ENCODE peak calls at places on chromosome 5, in nine cellular contexts. One of them, this sample, is unnamed.
A peak's percentile ranks its signal among the peaks of the same experiment; 100 is the strongest.

GRCh38 chr5:176732306-176732705 is 78.1 kb upstream of the UNC5A start:
- DNase-seq in pancreas: no peak
- DNase-seq in testis: no peak
- DNase-seq in WERI-Rb-1: no peak
- DNase-seq in CD8-positive, alpha-beta T cell: no peak
- DNase-seq in left lung: peak; percentile 4
- DNase-seq in fibroblast of lung: no peak
- DNase-seq in PC-3: no peak
- DNase-seq in cardiac muscle cell: no peak
- DNase-seq in this sample: peak; percentile 52

GRCh38 chr5:176775409-176775808 is 35.0 kb upstream of the UNC5A start:
- DNase-seq in pancreas: no peak
- DNase-seq in testis: no peak
- DNase-seq in WERI-Rb-1: no peak
- DNase-seq in CD8-positive, alpha-beta T cell: no peak
- DNase-seq in left lung: no peak
- DNase-seq in fibroblast of lung: no peak
- DNase-seq in PC-3: peak; percentile 36
- DNase-seq in cardiac muscle cell: no peak
- DNase-seq in this sample: no peak

GRCh38 chr5:166991586-166991985 is 1299.9 kb upstream of the WWC1 start:
- DNase-seq in pancreas: no peak
- DNase-seq in testis: no peak
- DNase-seq in WERI-Rb-1: no peak
- DNase-seq in CD8-positive, alpha-beta T cell: no peak
- DNase-seq in left lung: no peak
- DNase-seq in fibroblast of lung: no peak
- DNase-seq in PC-3: no peak
- DNase-seq in cardiac muscle cell: no peak
- DNase-seq in this sample: no peak

GRCh38 chr5:145919413-145919812 is 17.0 kb upstream of the SH3RF2 start:
- DNase-seq in pancreas: no peak
- DNase-seq in testis: no peak
- DNase-seq in WERI-Rb-1: no peak
- DNase-seq in CD8-positive, alpha-beta T cell: no peak
- DNase-seq in left lung: no peak
- DNase-seq in fibroblast of lung: no peak
- DNase-seq in PC-3: no peak
- DNase-seq in cardiac muscle cell: no peak
- DNase-seq in this sample: no peak

GRCh38 chr5:77869115-77869798 is 93.1 kb upstream of the TBCA start:
- DNase-seq in pancreas: no peak
- DNase-seq in testis: no peak
- DNase-seq in WERI-Rb-1: no peak
- DNase-seq in CD8-positive, alpha-beta T cell: no peak
- DNase-seq in left lung: no peak
- DNase-seq in fibroblast of lung: no peak
- DNase-seq in PC-3: no peak
- DNase-seq in cardiac muscle cell: no peak
- DNase-seq in this sample: no peak

GRCh38 chr5:95761771-95762680 is 30.9 kb downstream of the RHOBTB3 start:
- DNase-seq in pancreas: no peak
- DNase-seq in testis: no peak
- DNase-seq in WERI-Rb-1: peak; percentile 16
- DNase-seq in CD8-positive, alpha-beta T cell: no peak
- DNase-seq in left lung: no peak
- DNase-seq in fibroblast of lung: peak; percentile 95
- DNase-seq in PC-3: peak; percentile 49
- DNase-seq in cardiac muscle cell: no peak
- DNase-seq in this sample: no peak

GRCh38 chr5:151094054-151094858 is 13.4 kb upstream of the TNIP1 start:
- DNase-seq in pancreas: no peak
- DNase-seq in testis: no peak
- DNase-seq in WERI-Rb-1: no peak
- DNase-seq in CD8-positive, alpha-beta T cell: peak; percentile 42
- DNase-seq in left lung: no peak
- DNase-seq in fibroblast of lung: peak; percentile 23
- DNase-seq in PC-3: peak; percentile 63
- DNase-seq in cardiac muscle cell: no peak
- DNase-seq in this sample: no peak

GRCh38 chr5:81513982-81514381 is 120.0 kb upstream of the ACOT12 start:
- DNase-seq in pancreas: no peak
- DNase-seq in testis: no peak
- DNase-seq in WERI-Rb-1: no peak
- DNase-seq in CD8-positive, alpha-beta T cell: no peak
- DNase-seq in left lung: no peak
- DNase-seq in fibroblast of lung: no peak
- DNase-seq in PC-3: peak; percentile 34
- DNase-seq in cardiac muscle cell: no peak
- DNase-seq in this sample: no peak

GRCh38 chr5:59021286-59021673 is 438.4 kb downstream of the RAB3C start:
- DNase-seq in pancreas: no peak
- DNase-seq in testis: no peak
- DNase-seq in WERI-Rb-1: no peak
- DNase-seq in CD8-positive, alpha-beta T cell: no peak
- DNase-seq in left lung: no peak
- DNase-seq in fibroblast of lung: no peak
- DNase-seq in PC-3: peak; percentile 5
- DNase-seq in cardiac muscle cell: no peak
- DNase-seq in this sample: no peak

GRCh38 chr5:79858097-79858723 is 132.9 kb downstream of the MTX3 start:
- DNase-seq in pancreas: peak; percentile 81
- DNase-seq in testis: peak; percentile 90
- DNase-seq in WERI-Rb-1: peak; percentile 74
- DNase-seq in CD8-positive, alpha-beta T cell: peak; percentile 85
- DNase-seq in left lung: peak; percentile 53
- DNase-seq in fibroblast of lung: peak; percentile 38
- DNase-seq in PC-3: peak; percentile 77
- DNase-seq in cardiac muscle cell: peak; percentile 69
- DNase-seq in this sample: peak; percentile 77

DNA sequence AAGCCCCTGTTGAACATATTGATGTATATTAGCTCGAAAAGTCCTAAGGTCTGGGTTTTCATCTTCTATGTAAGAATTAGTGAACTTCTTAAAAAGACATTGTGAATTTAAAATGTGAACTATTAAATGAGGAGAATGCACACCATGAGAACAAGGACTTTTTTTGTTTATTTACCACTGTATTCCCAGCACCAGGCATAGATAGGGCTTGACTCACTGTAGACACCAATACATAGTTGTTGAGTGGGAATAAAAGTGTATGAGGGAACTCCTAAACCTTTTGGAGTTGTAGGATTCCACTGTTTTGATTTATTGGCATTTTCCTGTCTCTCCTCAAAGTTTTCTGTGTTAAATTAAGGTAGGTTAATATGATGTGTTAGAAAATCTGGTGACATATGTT is 40.3 kb downstream of the NNT start:
- DNase-seq in pancreas: no peak
- DNase-seq in testis: no peak
- DNase-seq in WERI-Rb-1: no peak
- DNase-seq in CD8-positive, alpha-beta T cell: no peak
- DNase-seq in left lung: no peak
- DNase-seq in fibroblast of lung: peak; percentile 18
- DNase-seq in PC-3: no peak
- DNase-seq in cardiac muscle cell: no peak
- DNase-seq in this sample: no peak
- TF ChIP-seq CTCF in pancreas: no peak
- TF ChIP-seq CTCF in testis: no peak
- TF ChIP-seq CTCF in WERI-Rb-1: no peak
- TF ChIP-seq CTCF in CD8-positive, alpha-beta T cell: no peak
- TF ChIP-seq CTCF in left lung: no peak
- TF ChIP-seq CTCF in fibroblast of lung: no peak
- TF ChIP-seq CTCF in PC-3: no peak
- TF ChIP-seq CTCF in cardiac muscle cell: no peak
- TF ChIP-seq CTCF in this sample: no peak

GRCh38 chr5:107578051-107578635 is 92.6 kb downstream of the EFNA5 start:
- DNase-seq in pancreas: no peak
- DNase-seq in testis: no peak
- DNase-seq in WERI-Rb-1: no peak
- DNase-seq in CD8-positive, alpha-beta T cell: no peak
- DNase-seq in left lung: no peak
- DNase-seq in fibroblast of lung: peak; percentile 26
- DNase-seq in PC-3: peak; percentile 81
- DNase-seq in cardiac muscle cell: no peak
- DNase-seq in this sample: no peak

GRCh38 chr5:107576155-107576554 is 94.6 kb downstream of the EFNA5 start:
- DNase-seq in pancreas: no peak
- DNase-seq in testis: no peak
- DNase-seq in WERI-Rb-1: no peak
- DNase-seq in CD8-positive, alpha-beta T cell: no peak
- DNase-seq in left lung: no peak
- DNase-seq in fibroblast of lung: no peak
- DNase-seq in PC-3: no peak
- DNase-seq in cardiac muscle cell: no peak
- DNase-seq in this sample: no peak

GRCh38 chr5:107580902-107581823 is 89.6 kb downstream of the EFNA5 start:
- DNase-seq in pancreas: no peak
- DNase-seq in testis: peak; percentile 22
- DNase-seq in WERI-Rb-1: no peak
- DNase-seq in CD8-positive, alpha-beta T cell: no peak
- DNase-seq in left lung: no peak
- DNase-seq in fibroblast of lung: no peak
- DNase-seq in PC-3: no peak
- DNase-seq in cardiac muscle cell: no peak
- DNase-seq in this sample: no peak

GRCh38 chr5:107576736-107577440 is 93.8 kb downstream of the EFNA5 start:
- DNase-seq in pancreas: no peak
- DNase-seq in testis: no peak
- DNase-seq in WERI-Rb-1: no peak
- DNase-seq in CD8-positive, alpha-beta T cell: no peak
- DNase-seq in left lung: no peak
- DNase-seq in fibroblast of lung: no peak
- DNase-seq in PC-3: peak; percentile 90
- DNase-seq in cardiac muscle cell: no peak
- DNase-seq in this sample: no peak

DNA sequence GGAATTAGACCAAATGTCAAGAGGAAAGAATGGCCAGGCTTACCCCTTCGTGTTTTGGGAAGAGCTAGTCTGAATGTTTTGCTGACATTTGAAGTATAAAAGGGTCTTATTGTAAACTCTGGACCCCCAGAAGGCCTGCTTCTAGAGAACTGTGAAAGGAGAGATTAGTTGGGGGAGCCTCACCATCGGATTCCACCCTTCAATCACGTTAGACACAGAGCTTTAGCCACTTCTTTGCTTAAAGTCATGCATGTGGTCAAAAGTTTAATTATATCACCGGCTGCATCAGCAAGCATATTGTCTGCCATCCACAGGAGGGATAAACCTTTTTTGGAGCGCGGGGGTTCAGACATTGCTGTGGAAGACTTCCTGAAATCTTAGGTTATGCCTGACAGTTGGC is 93.2 kb downstream of the EFNA5 start:
- DNase-seq in pancreas: no peak
- DNase-seq in testis: no peak
- DNase-seq in WERI-Rb-1: no peak
- DNase-seq in CD8-positive, alpha-beta T cell: no peak
- DNase-seq in left lung: no peak
- DNase-seq in fibroblast of lung: no peak
- DNase-seq in PC-3: no peak
- DNase-seq in cardiac muscle cell: no peak
- DNase-seq in this sample: no peak
- H3K27ac ChIP-seq in pancreas: no peak overlapping the region
- H3K27ac ChIP-seq in testis: no peak overlapping the region
- H3K27ac ChIP-seq in WERI-Rb-1: no peak overlapping the region
- H3K27ac ChIP-seq in CD8-positive, alpha-beta T cell: no peak overlapping the region
- H3K27ac ChIP-seq in left lung: no peak overlapping the region
- H3K27ac ChIP-seq in fibroblast of lung: no peak overlapping the region
- H3K27ac ChIP-seq in PC-3: peak overlapping the region; percentile 98
- H3K27ac ChIP-seq in cardiac muscle cell: no peak overlapping the region
- H3K27ac ChIP-seq in this sample: no peak overlapping the region

DNA sequence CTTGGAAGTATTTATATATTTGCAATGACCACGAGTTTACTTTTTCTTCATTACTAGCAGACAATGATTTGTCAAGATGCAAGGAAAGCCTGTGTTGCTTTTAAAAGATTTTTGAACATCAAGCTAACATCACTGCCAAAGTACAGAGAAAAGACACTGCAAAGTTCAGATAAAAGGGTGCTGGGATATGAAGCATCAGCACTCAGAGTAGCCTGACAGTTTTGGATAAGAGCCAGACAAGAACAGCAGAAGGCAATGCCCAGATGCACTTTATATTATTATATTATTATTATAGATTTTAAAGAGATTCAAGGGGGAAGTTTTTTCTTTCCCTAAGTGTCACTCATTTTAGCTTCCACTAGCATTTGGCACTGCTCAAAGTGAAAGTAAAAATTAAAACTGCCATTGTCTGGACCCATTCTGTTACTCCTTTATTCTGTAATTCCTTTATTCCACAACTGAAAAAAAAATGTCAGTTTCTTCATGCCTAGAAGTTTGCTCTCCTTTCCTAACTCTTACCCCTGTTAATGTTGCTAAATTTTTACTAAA is 240.6 kb downstream of the EFNA5 start:
- DNase-seq in pancreas: no peak
- DNase-seq in testis: no peak
- DNase-seq in WERI-Rb-1: no peak
- DNase-seq in CD8-positive, alpha-beta T cell: no peak
- DNase-seq in left lung: no peak
- DNase-seq in fibroblast of lung: no peak
- DNase-seq in PC-3: peak; percentile 4
- DNase-seq in cardiac muscle cell: peak; percentile 24
- DNase-seq in this sample: no peak
- H3K4me3 ChIP-seq in pancreas: no peak overlapping the region
- H3K4me3 ChIP-seq in testis: no peak overlapping the region
- H3K4me3 ChIP-seq in WERI-Rb-1: no peak overlapping the region
- H3K4me3 ChIP-seq in CD8-positive, alpha-beta T cell: no peak overlapping the region
- H3K4me3 ChIP-seq in left lung: no peak overlapping the region
- H3K4me3 ChIP-seq in fibroblast of lung: peak overlapping the region; percentile 34
- H3K4me3 ChIP-seq in PC-3: no peak overlapping the region
- H3K4me3 ChIP-seq in cardiac muscle cell: no peak overlapping the region
- H3K4me3 ChIP-seq in this sample: peak overlapping the region; percentile 15

GRCh38 chr5:6823996-6824395 is 110.8 kb downstream of the TENT4A start:
- DNase-seq in pancreas: no peak
- DNase-seq in testis: no peak
- DNase-seq in WERI-Rb-1: no peak
- DNase-seq in CD8-positive, alpha-beta T cell: no peak
- DNase-seq in left lung: no peak
- DNase-seq in fibroblast of lung: no peak
- DNase-seq in PC-3: peak; percentile 25
- DNase-seq in cardiac muscle cell: no peak
- DNase-seq in this sample: no peak
- TF ChIP-seq CTCF in pancreas: no peak
- TF ChIP-seq CTCF in testis: no peak
- TF ChIP-seq CTCF in WERI-Rb-1: no peak
- TF ChIP-seq CTCF in CD8-positive, alpha-beta T cell: no peak
- TF ChIP-seq CTCF in left lung: no peak
- TF ChIP-seq CTCF in fibroblast of lung: no peak
- TF ChIP-seq CTCF in PC-3: peak; percentile 43
- TF ChIP-seq CTCF in cardiac muscle cell: no peak
- TF ChIP-seq CTCF in this sample: no peak